ENCODE peak calls at places on chromosomes 12 and 14, in four cellular contexts. One of them, this sample, is unnamed.

GRCh38 chr12:78799679-78800078 is 64.9 kb upstream of the SYT1 start:
- DNase-seq in AML-193: no peak
- DNase-seq in EH: no peak
- DNase-seq in left ventricle myocardium inferior: no peak
- DNase-seq in this sample: no peak

GRCh38 chr14:38022775-38023174 is 184.9 kb upstream of the SSTR1 start:
- DNase-seq in EH: no peak
- DNase-seq in AML-193: no peak
- DNase-seq in left ventricle myocardium inferior: no peak
- DNase-seq in this sample: no peak

GRCh38 chr12:50615534-50616296 is 110.9 kb downstream of the DIP2B start:
- DNase-seq in EH: peak
- DNase-seq in left ventricle myocardium inferior: no peak
- DNase-seq in AML-193: no peak
- DNase-seq in this sample: no peak

GRCh38 chr12:96195845-96196451 is 1.8 kb downstream of the ELK3 start:
- DNase-seq in left ventricle myocardium inferior: no peak
- DNase-seq in EH: peak
- DNase-seq in AML-193: peak
- DNase-seq in this sample: no peak

GRCh38 chr14:62062645-62063044 is 300.4 kb downstream of the SNAPC1 start:
- DNase-seq in EH: no peak
- DNase-seq in AML-193: no peak
- DNase-seq in left ventricle myocardium inferior: no peak
- DNase-seq in this sample: no peak

GRCh38 chr14:91415794-91416743 is 1.6 kb downstream of the CCDC88C start:
- DNase-seq in AML-193: peak
- DNase-seq in left ventricle myocardium inferior: no peak
- DNase-seq in EH: no peak
- DNase-seq in this sample: no peak

GRCh38 chr14:73567951-73568885 is 795 bp upstream of the ACOT2 start:
- DNase-seq in EH: peak
- DNase-seq in AML-193: no peak
- DNase-seq in left ventricle myocardium inferior: no peak
- DNase-seq in this sample: no peak

GRCh38 chr12:57435288-57435687 is 704 bp downstream of the INHBC start:
- DNase-seq in AML-193: no peak
- DNase-seq in left ventricle myocardium inferior: no peak
- DNase-seq in EH: no peak
- DNase-seq in this sample: no peak

GRCh38 chr14:57486767-57487379 is 6.8 kb downstream of the CCDC198 start:
- DNase-seq in EH: peak
- DNase-seq in AML-193: peak
- DNase-seq in left ventricle myocardium inferior: no peak
- DNase-seq in this sample: no peak

GRCh38 chr12:111410229-111411186 is 4.8 kb downstream of the SH2B3 start:
- DNase-seq in EH: peak
- DNase-seq in AML-193: no peak
- DNase-seq in left ventricle myocardium inferior: peak
- DNase-seq in this sample: peak

GRCh38 chr12:69905801-69906200 is 80.8 kb downstream of the MYRFL start:
- DNase-seq in EH: no peak
- DNase-seq in left ventricle myocardium inferior: no peak
- DNase-seq in AML-193: no peak
- DNase-seq in this sample: no peak

GRCh38 chr14:92728781-92729364 is 19.6 kb downstream of the LGMN start:
- DNase-seq in EH: no peak
- DNase-seq in left ventricle myocardium inferior: no peak
- DNase-seq in AML-193: no peak
- DNase-seq in this sample: no peak

GRCh38 chr12:98464155-98464554 is 51.2 kb upstream of the TMPO start:
- DNase-seq in EH: no peak
- DNase-seq in AML-193: peak
- DNase-seq in left ventricle myocardium inferior: no peak
- DNase-seq in this sample: no peak

GRCh38 chr14:69695664-69696527 is 71.0 kb upstream of the SRSF5 start:
- DNase-seq in AML-193: peak
- DNase-seq in left ventricle myocardium inferior: no peak
- DNase-seq in EH: peak
- DNase-seq in this sample: no peak

This sample was measured in left ventricle myocardium superior.